ENCODE peak calls at places on chromosomes 11 and 22, in eight cellular contexts. V is thoracic aorta; E is neuronal stem cell; M is effector memory CD4-positive, alpha-beta T cell; T is fibroblast of the aortic adventitia; L is GM23248; U is bronchial epithelial cell; S is A549. X is an unnamed sample.

GRCh38 chr11:115765803-115766239 is 261.6 kb upstream of the CADM1 start:
- DNase-seq in V (no peak), E (no peak), M (no peak), T (no peak), L (peak; percentile 27), U (peak; percentile 51), S (no peak), X (no peak)

GRCh38 chr11:112249871-112250590 is 10.6 kb downstream of the PLET1 start:
- DNase-seq in V (no peak), E (no peak), M (no peak), T (peak; percentile 59), L (peak; percentile 12), U (no peak), S (no peak), X (no peak)

GRCh38 chr11:24885580-24886173 is 388.8 kb downstream of the LUZP2 start:
- DNase-seq in V (no peak), E (no peak), M (no peak), T (no peak), L (no peak), U (no peak), S (no peak), X (no peak)

GRCh38 chr22:44309137-44309536 is 3.6 kb downstream of the SHISAL1 start:
- DNase-seq in V (no peak), E (no peak), M (no peak), T (peak; percentile 97), L (peak; percentile 99), U (peak; percentile 96), S (peak; percentile 41), X (no peak)

GRCh38 chr22:38132794-38133193 is 22.3 kb upstream of the BAIAP2L2 start:
- DNase-seq in V (no peak), E (no peak), M (no peak), T (no peak), L (no peak), U (no peak), S (no peak), X (no peak)

GRCh38 chr22:23044570-23044969 is 25.7 kb upstream of the GNAZ start:
- DNase-seq in V (no peak), E (no peak), M (no peak), T (no peak), L (no peak), U (no peak), S (no peak), X (no peak)

GRCh38 chr22:37358917-37359316 is 68.4 kb downstream of the ELFN2 start:
- DNase-seq in V (no peak), E (no peak), M (no peak), T (peak; percentile 24), L (peak; percentile 69), U (peak; percentile 11), S (no peak), X (no peak)

GRCh38 chr22:32144875-32145274 is 14.2 kb downstream of the C22orf42 start:
- DNase-seq in V (no peak), E (no peak), M (no peak), T (no peak), L (no peak), U (peak; percentile 23), S (no peak), X (no peak)

GRCh38 chr22:36365020-36365411 is 22.8 kb downstream of the MYH9 start:
- DNase-seq in V (peak; percentile 91), E (no peak), M (peak; percentile 89), T (peak; percentile 95), L (peak; percentile 97), U (peak; percentile 98), S (peak; percentile 75), X (no peak)

GRCh38 chr11:129249351-129249750 is 57.2 kb upstream of the ARHGAP32 start:
- DNase-seq in V (no peak), E (no peak), M (no peak), T (peak; percentile 90), L (peak; percentile 92), U (peak; percentile 59), S (peak; percentile 13), X (no peak)
- H3K4me3 ChIP-seq in V (no peak overlapping the region), E (no peak overlapping the region), M (no peak overlapping the region), T (no peak overlapping the region), L (peak overlapping the region; percentile 32), U (no peak overlapping the region), S (no peak overlapping the region), X (no peak overlapping the region)

GRCh38 chr22:20510811-20511577 is 3.6 kb downstream of the MED15 start:
- DNase-seq in V (no peak), E (no peak), M (no peak), T (no peak), L (peak; percentile 20), U (no peak), S (no peak), X (no peak)
- H3K4me3 ChIP-seq in V (peak overlapping the region; percentile 22), E (no peak overlapping the region), M (no peak overlapping the region), T (no peak overlapping the region), L (peak overlapping the region; percentile 93), U (no peak overlapping the region), S (no peak overlapping the region), X (no peak overlapping the region)

GRCh38 chr11:128908391-128909246 is 17.5 kb downstream of the KCNJ5 start:
- DNase-seq in V (peak; percentile 61), E (no peak), M (no peak), T (peak; percentile 71), L (peak; percentile 90), U (peak; percentile 87), S (peak; percentile 27), X (no peak)
- H3K4me3 ChIP-seq in V (peak overlapping the region; percentile 28), E (no peak overlapping the region), M (no peak overlapping the region), T (no peak overlapping the region), L (peak overlapping the region; percentile 61), U (no peak overlapping the region), S (peak overlapping the region; percentile 13), X (no peak overlapping the region)

DNA sequence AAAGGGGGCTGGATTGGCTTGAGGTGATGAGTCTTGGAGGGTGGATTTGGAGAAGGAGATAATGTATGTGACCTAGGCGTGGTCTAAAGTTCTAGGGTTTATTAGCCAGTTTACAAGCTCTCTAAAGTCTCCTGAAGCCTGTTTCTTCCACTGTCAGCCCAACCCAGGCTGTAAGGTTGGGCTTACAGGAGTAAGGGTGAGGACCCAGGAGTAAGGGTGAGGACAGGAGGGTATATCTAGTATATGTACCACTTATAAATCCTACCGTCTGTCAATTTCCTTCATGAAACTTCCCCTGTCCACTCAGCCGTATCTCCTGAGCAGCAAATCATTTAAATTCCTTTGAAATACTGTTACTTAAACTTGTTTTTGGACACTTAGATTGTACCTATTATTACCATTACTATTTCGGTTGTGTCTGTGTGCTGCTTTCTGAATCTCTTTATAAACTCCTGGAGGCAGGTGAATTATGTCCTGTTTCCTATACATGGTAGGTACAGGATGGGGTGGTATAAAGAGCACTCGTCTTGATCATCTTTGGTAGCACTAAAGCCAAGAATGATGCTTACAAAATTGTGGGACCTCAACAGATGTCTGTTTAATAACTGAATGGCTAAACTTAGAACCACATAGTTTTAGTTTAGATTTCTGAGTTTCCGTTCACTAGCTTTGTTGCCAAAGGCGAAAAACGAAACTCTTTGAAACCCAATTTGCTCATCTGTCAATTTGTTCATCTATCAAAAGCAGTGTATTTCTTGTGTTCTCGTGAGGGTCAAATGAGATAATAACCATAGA is 192.0 kb downstream of the GRIK4 start:
- DNase-seq in V (no peak), E (no peak), M (no peak), T (no peak), L (no peak), U (no peak), S (no peak), X (no peak)
- H3K4me3 ChIP-seq in V (no peak overlapping the region), E (no peak overlapping the region), M (no peak overlapping the region), T (no peak overlapping the region), L (no peak overlapping the region), U (no peak overlapping the region), S (no peak overlapping the region), X (no peak overlapping the region)

DNA sequence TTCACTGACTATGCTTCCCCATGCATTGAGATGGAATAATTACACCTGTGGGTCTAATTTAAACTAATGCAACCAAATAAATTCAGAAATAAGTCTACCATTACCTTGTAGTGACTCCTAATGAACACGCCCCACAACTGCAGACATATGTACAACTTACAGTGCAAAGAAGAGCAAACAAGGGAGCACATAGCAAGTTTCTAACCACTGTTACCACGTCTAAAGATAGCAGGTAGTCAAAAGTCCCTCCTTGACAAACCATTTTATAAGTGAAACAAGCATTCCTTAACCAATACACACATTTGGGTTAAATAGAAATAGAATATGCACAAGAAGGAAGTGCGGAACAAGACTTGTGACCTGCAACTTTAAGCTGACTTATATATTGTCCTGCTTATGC is 20.6 kb downstream of the PHF21A start:
- DNase-seq in V (no peak), E (no peak), M (no peak), T (no peak), L (no peak), U (no peak), S (no peak), X (no peak)
- H3K4me3 ChIP-seq in V (no peak overlapping the region), E (no peak overlapping the region), M (peak overlapping the region; percentile 35), T (no peak overlapping the region), L (no peak overlapping the region), U (no peak overlapping the region), S (no peak overlapping the region), X (no peak overlapping the region)

GRCh38 chr11:62401781-62402180 is 17.1 kb upstream of the SCGB1A1 start:
- DNase-seq in V (no peak), E (no peak), M (no peak), T (no peak), L (peak; percentile 51), U (no peak), S (no peak), X (no peak)
- H3K4me3 ChIP-seq in V (peak overlapping the region; percentile 51), E (no peak overlapping the region), M (peak overlapping the region; percentile 41), T (no peak overlapping the region), L (peak overlapping the region; percentile 20), U (no peak overlapping the region), S (no peak overlapping the region), X (no peak overlapping the region)

DNA sequence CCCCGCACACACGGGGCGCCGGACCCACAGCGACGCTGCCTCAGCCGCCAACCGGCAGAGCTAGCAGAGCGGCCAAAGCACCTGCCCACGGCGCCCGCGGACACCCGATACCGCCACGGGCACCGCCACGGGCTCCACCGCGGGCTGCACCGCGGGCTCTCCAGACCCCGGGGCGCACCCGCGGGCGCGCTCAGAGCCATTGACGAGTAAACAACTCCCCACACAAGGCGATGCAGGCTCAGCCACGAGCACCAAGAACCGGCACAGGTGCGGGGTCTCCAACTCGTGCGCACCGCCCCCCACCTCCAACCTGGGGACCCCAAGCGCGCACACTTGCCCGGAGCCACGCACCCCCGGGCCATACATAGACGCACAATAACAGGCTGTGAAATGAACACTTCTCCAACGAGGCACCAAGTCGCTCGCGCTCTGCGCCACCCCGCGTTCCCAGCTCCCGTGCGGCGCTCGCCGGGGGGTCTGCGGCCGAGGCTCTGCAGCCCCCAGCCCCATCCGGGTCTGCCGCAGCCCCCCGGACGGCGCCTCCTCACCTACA is 1.9 kb downstream of the IFITM10 start:
- DNase-seq in V (no peak), E (no peak), M (no peak), T (no peak), L (peak; percentile 40), U (no peak), S (no peak), X (no peak)
- H3K4me3 ChIP-seq in V (peak overlapping the region; percentile 88), E (no peak overlapping the region), M (no peak overlapping the region), T (peak overlapping the region; percentile 56), L (peak overlapping the region; percentile 70), U (peak overlapping the region; percentile 62), S (peak overlapping the region; percentile 34), X (peak overlapping the region; percentile 37)

GRCh38 chr11:77418155-77418980 is 55.5 kb downstream of the PAK1 start:
- DNase-seq in V (no peak), E (no peak), M (no peak), T (no peak), L (no peak), U (no peak), S (no peak), X (no peak)
- H3K4me3 ChIP-seq in V (no peak overlapping the region), E (no peak overlapping the region), M (no peak overlapping the region), T (no peak overlapping the region), L (no peak overlapping the region), U (no peak overlapping the region), S (no peak overlapping the region), X (no peak overlapping the region)